ENCODE peak calls at places on chromosomes 11 and 22, in seven cellular contexts. C, O, Z, B, J, W and X are unnamed samples.

GRCh38 chr22:29679316-29679715 is 40.5 kb upstream of the CABP7 start:
- DNase-seq in C (no peak), O (no peak), Z (no peak), B (peak), J (no peak), W (no peak), X (no peak)

GRCh38 chr22:25824828-25825474 is 83.0 kb downstream of the MYO18B start:
- DNase-seq in C (no peak), O (no peak), Z (no peak), B (no peak), J (no peak), W (no peak), X (peak)

GRCh38 chr11:102144357-102145342 is 34.4 kb downstream of the YAP1 start:
- DNase-seq in C (no peak), O (no peak), Z (no peak), B (peak), J (no peak), W (peak), X (peak)

GRCh38 chr11:95337175-95337957 is 106.4 kb upstream of the SESN3 start:
- DNase-seq in C (no peak), O (no peak), Z (peak), B (peak), J (peak), W (peak), X (peak)

GRCh38 chr11:96155627-96156378 is 187.2 kb downstream of the MAML2 start:
- DNase-seq in C (no peak), O (peak), Z (peak), B (peak), J (peak), W (peak), X (no peak)

GRCh38 chr22:24423519-24424000 is 3.8 kb upstream of the ADORA2A start:
- DNase-seq in C (no peak), O (no peak), Z (peak), B (no peak), J (peak), W (no peak), X (peak)

GRCh38 chr11:65182258-65183170 is 786 bp downstream of the CAPN1 start:
- DNase-seq in C (no peak), O (peak), Z (peak), B (no peak), J (peak), W (peak), X (no peak)

GRCh38 chr11:93570759-93571413 is 27.7 kb upstream of the SMCO4 start:
- DNase-seq in C (no peak), O (peak), Z (peak), B (peak), J (no peak), W (peak), X (no peak)

GRCh38 chr22:20777420-20778177 is 3.7 kb downstream of the SERPIND1 start:
- DNase-seq in C (no peak), O (peak), Z (peak), B (peak), J (no peak), W (peak), X (no peak)

DNA sequence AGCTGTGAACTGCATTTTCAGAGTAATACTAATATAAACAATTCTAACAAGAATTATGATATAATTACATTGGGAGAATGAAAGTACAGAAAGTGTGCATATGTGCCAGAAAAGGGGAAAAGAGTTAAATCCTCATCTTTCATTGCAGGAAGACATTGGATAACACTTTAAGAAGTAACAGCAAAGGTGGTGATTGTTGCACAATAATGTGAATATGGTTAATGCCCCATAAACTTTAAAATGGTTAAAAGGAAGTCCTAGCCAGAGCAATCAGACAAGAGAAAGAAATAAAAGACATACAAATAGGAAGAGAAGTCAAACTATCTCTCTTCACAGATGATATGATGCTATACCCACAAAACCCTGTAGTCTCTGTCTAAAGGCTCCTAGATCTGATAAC is 111.5 kb downstream of the TTC28 start:
- DNase-seq in C (no peak), O (no peak), Z (no peak), B (peak), J (no peak), W (no peak), X (no peak)
- H2BK120ac ChIP-seq in C (no peak), O (no peak), Z (no peak), B (no peak), J (no peak), W (no peak), X (no peak)

GRCh38 chr11:9347100-9347499 is 32.7 kb upstream of the TMEM41B start:
- DNase-seq in C (no peak), O (no peak), Z (peak), B (no peak), J (no peak), W (peak), X (no peak)

GRCh38 chr11:9341638-9342137 is 27.3 kb upstream of the TMEM41B start:
- DNase-seq in C (no peak), O (no peak), Z (no peak), B (no peak), J (no peak), W (no peak), X (no peak)

GRCh38 chr11:9344046-9344680 is 29.8 kb upstream of the TMEM41B start:
- DNase-seq in C (no peak), O (no peak), Z (peak), B (no peak), J (no peak), W (no peak), X (no peak)
- H2AK5ac ChIP-seq in C (no peak), O (no peak), Z (no peak), B (no peak), J (no peak), W (no peak), X (no peak)

DNA sequence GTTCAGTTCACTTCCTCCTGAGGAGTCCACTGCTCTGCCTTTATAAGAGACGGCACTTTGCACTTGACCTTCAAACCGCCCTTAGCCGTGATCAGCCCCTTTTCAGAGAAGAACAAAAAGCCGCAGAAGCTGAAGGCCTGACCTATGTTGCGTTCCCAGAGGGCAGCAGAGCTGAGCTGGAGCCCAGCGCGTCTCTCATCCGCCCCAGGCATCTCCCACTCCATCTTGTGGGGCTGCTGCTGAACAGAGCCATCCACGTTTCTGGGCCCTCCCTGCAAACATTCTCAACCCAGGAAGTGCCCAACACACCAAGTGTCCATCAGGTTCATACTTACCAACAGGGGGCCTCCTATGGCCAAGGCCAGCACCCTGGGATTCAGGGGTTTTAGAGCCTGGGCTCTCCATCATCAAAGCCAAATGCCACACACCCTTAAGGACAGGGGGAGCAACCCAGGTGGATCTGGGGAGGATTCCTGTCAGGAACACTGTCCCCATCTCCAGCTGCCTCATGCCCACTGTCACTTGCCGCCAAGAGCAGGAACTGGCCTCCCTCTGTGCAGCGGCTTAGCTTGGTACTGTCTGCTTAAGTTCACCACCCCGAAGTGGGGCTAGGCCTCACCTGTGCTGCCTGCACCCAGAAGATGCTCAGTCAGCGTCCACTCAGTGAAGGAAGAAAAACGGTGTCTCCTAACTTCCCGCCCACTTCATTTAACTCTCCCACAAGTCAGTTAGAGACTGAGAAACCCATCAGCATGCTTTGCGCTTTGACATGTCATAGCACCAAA is 16.0 kb upstream of the EFCAB6 start:
- DNase-seq in C (no peak), O (no peak), Z (no peak), B (no peak), J (peak), W (no peak), X (no peak)
- H2BK120ac ChIP-seq in C (no peak), O (no peak), Z (no peak), B (peak), J (no peak), W (no peak), X (no peak)

GRCh38 chr22:48505891-48506290 is 1321.8 kb downstream of the BRD1 start:
- DNase-seq in C (no peak), O (no peak), Z (no peak), B (no peak), J (no peak), W (no peak), X (no peak)
- H2AK5ac ChIP-seq in C (no peak), O (no peak), Z (no peak), B (no peak), J (no peak), W (no peak), X (no peak)

DNA sequence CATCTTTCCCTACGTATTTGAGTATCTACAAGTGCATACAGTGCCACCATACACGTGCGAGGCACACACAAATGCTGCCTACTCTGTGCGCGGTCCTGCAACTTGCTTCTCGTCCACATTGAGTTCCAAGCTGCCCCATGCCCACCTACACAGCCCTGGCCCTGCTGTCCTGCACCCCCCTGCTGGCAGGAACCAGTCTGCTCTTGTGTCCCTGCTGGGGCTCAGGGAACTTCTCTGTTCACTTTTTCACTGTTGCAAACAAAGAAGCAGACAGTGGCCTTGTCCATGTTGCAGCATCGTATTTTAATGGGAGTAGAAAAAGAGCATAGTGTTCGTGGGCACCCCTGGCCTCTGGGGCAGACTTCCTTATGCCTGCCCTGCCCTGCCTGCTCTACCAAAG is 14.0 kb downstream of the CPT1A start:
- DNase-seq in C (no peak), O (no peak), Z (no peak), B (no peak), J (no peak), W (no peak), X (no peak)
- H2BK120ac ChIP-seq in C (no peak), O (no peak), Z (no peak), B (no peak), J (no peak), W (no peak), X (no peak)

GRCh38 chr11:44446996-44447771 is 118.3 kb upstream of the CD82 start:
- DNase-seq in C (no peak), O (no peak), Z (no peak), B (no peak), J (no peak), W (no peak), X (no peak)
- H2AK5ac ChIP-seq in C (peak), O (no peak), Z (no peak), B (no peak), J (no peak), W (no peak), X (peak)

GRCh38 chr22:50342651-50343540 is at the start of gene PPP6R2:
- DNase-seq in C (no peak), O (peak), Z (peak), B (peak), J (peak), W (peak), X (peak)

GRCh38 chr22:50343541-50343935 is 411 bp downstream of the PPP6R2 start:
- DNase-seq in C (no peak), O (no peak), Z (no peak), B (no peak), J (no peak), W (no peak), X (no peak)

GRCh38 chr22:50338860-50339462 is 4.2 kb upstream of the PPP6R2 start:
- DNase-seq in C (no peak), O (no peak), Z (no peak), B (no peak), J (no peak), W (no peak), X (no peak)

GRCh38 chr22:50340157-50340879 is 2.8 kb upstream of the PPP6R2 start:
- DNase-seq in C (no peak), O (peak), Z (peak), B (no peak), J (no peak), W (peak), X (no peak)

DNA sequence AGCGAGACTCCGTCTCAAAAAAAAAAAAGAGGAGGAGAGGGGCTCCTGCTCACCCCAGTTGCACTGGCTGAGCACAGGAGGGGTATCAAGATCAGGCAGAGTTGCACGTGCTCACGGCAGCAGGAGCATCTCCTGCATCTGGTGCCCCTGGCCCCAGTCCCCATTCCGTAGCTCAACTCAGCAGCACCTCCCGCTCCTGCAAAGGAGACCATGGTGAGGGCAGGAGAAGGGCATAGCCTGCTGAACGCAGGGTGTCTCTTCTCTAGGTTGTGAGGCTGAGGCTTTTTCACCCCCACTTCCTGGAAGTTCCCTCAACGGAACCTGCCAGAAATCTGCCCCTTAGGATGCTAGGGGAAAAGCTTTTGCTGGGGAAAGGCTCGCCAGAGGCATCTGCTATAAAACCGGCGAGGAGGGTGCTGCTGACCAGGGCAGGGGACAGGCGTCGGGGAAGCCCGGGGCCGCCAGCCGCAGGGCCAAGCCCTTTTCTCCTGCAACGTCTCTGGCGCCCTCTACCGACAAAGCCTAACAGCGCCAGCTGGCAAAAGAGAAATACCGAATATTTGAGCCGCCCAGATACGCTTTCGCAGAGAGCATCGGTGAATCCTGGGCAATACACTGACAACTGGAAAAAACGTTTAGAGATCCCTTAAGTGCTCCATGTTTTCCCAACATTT is 1.0 kb upstream of the PPP6R2 start:
- DNase-seq in C (peak), O (peak), Z (peak), B (peak), J (peak), W (peak), X (peak)
- H2BK120ac ChIP-seq in C (no peak), O (no peak), Z (no peak), B (peak), J (no peak), W (no peak), X (peak)

DNA sequence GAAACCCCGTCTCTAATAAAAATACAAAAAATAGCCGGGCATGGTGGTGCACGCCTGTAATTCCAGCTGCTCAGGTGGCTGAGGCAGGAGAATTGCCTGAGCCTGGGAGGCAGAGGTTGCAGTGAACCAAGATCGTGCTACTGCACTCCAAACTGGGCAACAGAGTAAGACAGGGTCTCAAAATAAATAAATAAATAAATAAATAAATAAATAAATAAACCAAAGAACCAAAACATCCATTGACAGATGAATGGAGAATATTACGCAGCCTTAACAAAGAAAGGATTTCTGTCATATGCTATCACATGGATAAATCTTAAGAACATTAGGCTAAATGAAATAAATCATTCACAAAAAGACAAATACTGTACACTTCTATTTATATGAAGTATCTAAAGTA is 11.1 kb upstream of the CSTF3 start:
- DNase-seq in C (no peak), O (no peak), Z (no peak), B (no peak), J (no peak), W (no peak), X (no peak)
- H2AK5ac ChIP-seq in C (no peak), O (no peak), Z (no peak), B (no peak), J (no peak), W (no peak), X (no peak)